ENCODE peak calls at places on chromosomes 1 and 21, in five cellular contexts. F is fibroblast of lung, V is tibial artery, L is IMR-90, J is thyroid gland. T is an unnamed sample.

GRCh38 chr1:236508593-236509027 is 15.2 kb upstream of the LGALS8 start:
- DNase-seq in F (no peak), V (no peak), L (no peak), J (no peak), T (no peak)

GRCh38 chr1:202282017-202282335 is 59.8 kb downstream of the UBE2T start:
- DNase-seq in F (no peak), V (no peak), L (no peak), J (no peak), T (peak; percentile 14)

GRCh38 chr1:53553734-53554509 is 94.7 kb downstream of the DMRTB1 start:
- DNase-seq in F (no peak), V (peak; percentile 13), L (no peak), J (no peak), T (peak; percentile 26)

GRCh38 chr1:161287482-161288054 is 22.2 kb downstream of the MPZ start:
- DNase-seq in F (no peak), V (no peak), L (no peak), J (no peak), T (no peak)

GRCh38 chr1:79988401-79988800 is 981.9 kb upstream of the ADGRL4 start:
- DNase-seq in F (no peak), V (no peak), L (no peak), J (no peak), T (no peak)

GRCh38 chr1:225771661-225772322 is 5.8 kb upstream of the SRP9 start:
- DNase-seq in F (no peak), V (no peak), L (no peak), J (no peak), T (no peak)

GRCh38 chr1:30331415-30332065 is 391.8 kb downstream of the MATN1 start:
- DNase-seq in F (no peak), V (no peak), L (no peak), J (no peak), T (no peak)

GRCh38 chr21:26127918-26128317 is 42.7 kb downstream of the APP start:
- DNase-seq in F (peak; percentile 70), V (peak; percentile 26), L (peak; percentile 69), J (peak; percentile 30), T (no peak)

GRCh38 chr21:17454315-17455027 is 58.4 kb upstream of the CXADR start:
- DNase-seq in F (peak; percentile 90), V (no peak), L (peak; percentile 92), J (peak; percentile 20), T (peak; percentile 61)

GRCh38 chr1:41046347-41046775 is 24.8 kb upstream of the SLFNL1 start:
- DNase-seq in F (no peak), V (no peak), L (no peak), J (no peak), T (no peak)

GRCh38 chr1:10561955-10562354 is 87.2 kb downstream of the PEX14 start:
- DNase-seq in F (no peak), V (no peak), L (no peak), J (no peak), T (no peak)
- TF ChIP-seq CTCF in F (no peak), V (no peak), L (peak; percentile 31), J (no peak), T (peak; percentile 22)

DNA sequence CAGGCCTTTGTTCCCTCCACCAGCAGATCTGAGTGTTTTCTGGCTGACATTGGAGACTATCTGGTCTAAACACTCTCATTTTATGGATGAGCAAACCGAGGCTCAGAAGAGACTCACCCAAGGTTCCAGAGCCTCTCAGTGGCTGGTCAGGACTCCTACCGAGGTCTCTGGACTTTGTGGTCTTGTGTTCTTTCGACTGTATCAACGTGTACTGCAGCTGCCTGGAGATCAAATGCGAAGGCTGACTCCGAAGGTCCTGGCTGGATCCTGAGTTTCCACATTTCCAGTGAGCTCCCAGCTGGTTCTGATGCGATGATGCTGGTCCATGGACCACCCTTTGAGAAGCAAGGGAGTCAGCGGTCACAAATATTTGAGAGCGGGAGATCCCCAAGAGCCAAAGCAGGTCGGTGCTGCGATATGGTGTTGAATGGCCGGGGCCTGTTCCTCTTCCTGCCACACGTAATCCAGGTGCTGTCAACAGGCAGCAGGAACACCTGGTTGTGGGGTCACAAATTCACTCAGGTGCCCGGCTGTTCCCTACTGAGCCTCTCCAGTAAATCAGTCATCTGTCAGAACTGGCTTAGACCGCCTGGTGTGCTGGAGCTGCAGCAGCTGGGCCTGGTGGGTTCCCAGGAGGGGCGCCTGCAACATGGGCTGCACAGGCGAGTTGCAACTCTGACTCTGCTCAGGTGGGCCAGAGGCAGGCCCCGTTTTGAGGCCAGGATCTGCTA is 94.8 kb upstream of the USP24 start:
- DNase-seq in F (no peak), V (no peak), L (no peak), J (no peak), T (no peak)
- H3K4me1 ChIP-seq in F (peaks cover 27% of the 10 kb centered on the region), V (no peaks in the 10 kb centered on the region), L (peaks cover 29% of the 10 kb centered on the region), J (no peaks in the 10 kb centered on the region), T (peaks cover 12% of the 10 kb centered on the region)

GRCh38 chr21:35052786-35053185 is 3.7 kb upstream of the RUNX1 start:
- DNase-seq in F (no peak), V (no peak), L (no peak), J (no peak), T (no peak)

GRCh38 chr21:35050348-35051286 is 1.5 kb upstream of the RUNX1 start:
- DNase-seq in F (peak; percentile 77), V (no peak), L (peak; percentile 70), J (no peak), T (no peak)

GRCh38 chr21:35057428-35057827 is 8.3 kb upstream of the RUNX1 start:
- DNase-seq in F (no peak), V (no peak), L (no peak), J (no peak), T (no peak)

GRCh38 chr21:35051287-35051818 is 2.3 kb upstream of the RUNX1 start:
- DNase-seq in F (peak; percentile 90), V (peak; percentile 82), L (peak; percentile 80), J (peak; percentile 61), T (no peak)

GRCh38 chr21:35053356-35054096 is 4.4 kb upstream of the RUNX1 start:
- DNase-seq in F (peak; percentile 39), V (no peak), L (no peak), J (no peak), T (no peak)
- TF ChIP-seq CTCF in F (no peak), V (no peak), L (no peak), J (no peak), T (no peak)

DNA sequence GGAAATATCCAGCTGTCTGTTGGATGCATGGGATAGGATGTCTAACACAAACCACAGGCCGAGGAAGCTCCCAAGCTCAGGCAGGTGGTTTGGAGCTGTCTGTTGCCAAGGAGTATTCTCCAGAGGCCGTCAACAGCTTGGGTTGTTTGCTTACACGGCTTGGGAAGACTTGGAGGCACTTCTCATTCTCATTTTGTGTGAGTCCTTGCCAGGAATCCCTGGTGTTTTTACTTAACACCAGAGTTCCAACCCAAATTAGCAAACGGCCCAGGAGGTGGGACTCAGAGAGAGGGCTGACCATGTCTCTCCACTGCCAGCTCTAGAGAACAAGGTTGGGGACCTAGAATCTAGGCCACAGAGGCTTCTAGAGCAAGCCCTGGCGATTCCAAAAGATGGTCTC is 72.7 kb upstream of the FAM20B start:
- DNase-seq in F (no peak), V (peak; percentile 57), L (no peak), J (no peak), T (no peak)
- H3K4me1 ChIP-seq in F (no peaks in the 10 kb centered on the region), V (peaks cover 4% of the 10 kb centered on the region), L (peaks cover 3% of the 10 kb centered on the region), J (no peaks in the 10 kb centered on the region), T (no peaks in the 10 kb centered on the region)

GRCh38 chr1:240854367-240854766 is 242.4 kb upstream of the GREM2 start:
- DNase-seq in F (peak; percentile 60), V (no peak), L (peak; percentile 21), J (no peak), T (no peak)
- TF ChIP-seq CTCF in F (no peak), V (no peak), L (peak; percentile 17), J (no peak), T (peak; percentile 35)

DNA sequence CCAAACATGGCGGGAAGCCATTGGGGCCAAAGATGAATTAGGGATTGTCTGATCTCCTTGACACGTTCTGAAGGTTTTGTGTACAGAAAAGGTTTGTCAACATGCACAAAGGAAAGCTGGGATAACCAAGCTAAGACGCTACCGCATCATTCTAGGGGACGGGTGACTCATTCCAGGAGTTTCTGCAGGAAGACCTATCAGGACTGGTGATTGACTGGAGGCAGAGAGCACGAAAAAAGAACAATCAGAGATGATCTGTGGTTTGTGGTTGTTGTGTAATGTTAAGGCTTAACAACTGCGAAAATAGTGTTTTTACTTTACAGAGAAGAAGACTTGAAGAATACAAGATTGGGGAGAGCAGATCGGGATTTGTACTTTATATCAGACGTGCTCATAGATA is 22.2 kb upstream of the ERG start:
- DNase-seq in F (no peak), V (no peak), L (no peak), J (no peak), T (no peak)
- H3K4me1 ChIP-seq in F (no peaks in the 10 kb centered on the region), V (peaks cover 15% of the 10 kb centered on the region), L (no peaks in the 10 kb centered on the region), J (no peaks in the 10 kb centered on the region), T (no peaks in the 10 kb centered on the region)